ENCODE peak calls at places on chromosomes 12 and 14, in five cellular contexts. One of them, this sample, is unnamed.

GRCh38 chr12:92444763-92445162 is 258.0 kb upstream of the PLEKHG7 start:
- DNase-seq in stimulated activated effector memory CD8-positive, alpha-beta T cell treated with anti-CD3 and anti-CD28 coated beads, Interleukin-12 subunit alpha, Interleukin-12 subunit beta, amount 100 ng/mL, for 72 hours: no peak
- DNase-seq in C1 segment of cervical spinal cord: no peak
- DNase-seq in stimulated activated CD4-positive, alpha-beta T cell treated with anti-CD3 and anti-CD28 coated beads, Interleukin-1b, Interleukin-23, amount 100 ng/mL, for 1 hour: no peak
- DNase-seq in NCI-H1694 treated with DMSO at 0.1 percent for 48 hours: no peak
- DNase-seq in this sample: no peak

GRCh38 chr12:45732250-45732649 is 2.7 kb downstream of the ARID2 start:
- DNase-seq in stimulated activated effector memory CD8-positive, alpha-beta T cell treated with anti-CD3 and anti-CD28 coated beads, Interleukin-12 subunit alpha, Interleukin-12 subunit beta, amount 100 ng/mL, for 72 hours: no peak
- DNase-seq in C1 segment of cervical spinal cord: no peak
- DNase-seq in stimulated activated CD4-positive, alpha-beta T cell treated with anti-CD3 and anti-CD28 coated beads, Interleukin-1b, Interleukin-23, amount 100 ng/mL, for 1 hour: no peak
- DNase-seq in NCI-H1694 treated with DMSO at 0.1 percent for 48 hours: peak
- DNase-seq in this sample: no peak

GRCh38 chr14:63273717-63274673 is 44.7 kb downstream of the GPHB5 start:
- DNase-seq in stimulated activated effector memory CD8-positive, alpha-beta T cell treated with anti-CD3 and anti-CD28 coated beads, Interleukin-12 subunit alpha, Interleukin-12 subunit beta, amount 100 ng/mL, for 72 hours: no peak
- DNase-seq in C1 segment of cervical spinal cord: no peak
- DNase-seq in stimulated activated CD4-positive, alpha-beta T cell treated with anti-CD3 and anti-CD28 coated beads, Interleukin-1b, Interleukin-23, amount 100 ng/mL, for 1 hour: no peak
- DNase-seq in NCI-H1694 treated with DMSO at 0.1 percent for 48 hours: no peak
- DNase-seq in this sample: peak

GRCh38 chr12:27187697-27188096 is 56.4 kb upstream of the STK38L start:
- DNase-seq in stimulated activated effector memory CD8-positive, alpha-beta T cell treated with anti-CD3 and anti-CD28 coated beads, Interleukin-12 subunit alpha, Interleukin-12 subunit beta, amount 100 ng/mL, for 72 hours: no peak
- DNase-seq in C1 segment of cervical spinal cord: no peak
- DNase-seq in stimulated activated CD4-positive, alpha-beta T cell treated with anti-CD3 and anti-CD28 coated beads, Interleukin-1b, Interleukin-23, amount 100 ng/mL, for 1 hour: no peak
- DNase-seq in NCI-H1694 treated with DMSO at 0.1 percent for 48 hours: no peak
- DNase-seq in this sample: no peak

GRCh38 chr14:95260537-95261440 is 58.9 kb downstream of the CLMN start:
- DNase-seq in stimulated activated effector memory CD8-positive, alpha-beta T cell treated with anti-CD3 and anti-CD28 coated beads, Interleukin-12 subunit alpha, Interleukin-12 subunit beta, amount 100 ng/mL, for 72 hours: peak
- DNase-seq in C1 segment of cervical spinal cord: no peak
- DNase-seq in stimulated activated CD4-positive, alpha-beta T cell treated with anti-CD3 and anti-CD28 coated beads, Interleukin-1b, Interleukin-23, amount 100 ng/mL, for 1 hour: no peak
- DNase-seq in NCI-H1694 treated with DMSO at 0.1 percent for 48 hours: no peak
- DNase-seq in this sample: no peak

GRCh38 chr14:82182646-82183045 is 649.0 kb upstream of the SEL1L start:
- DNase-seq in stimulated activated effector memory CD8-positive, alpha-beta T cell treated with anti-CD3 and anti-CD28 coated beads, Interleukin-12 subunit alpha, Interleukin-12 subunit beta, amount 100 ng/mL, for 72 hours: no peak
- DNase-seq in C1 segment of cervical spinal cord: no peak
- DNase-seq in stimulated activated CD4-positive, alpha-beta T cell treated with anti-CD3 and anti-CD28 coated beads, Interleukin-1b, Interleukin-23, amount 100 ng/mL, for 1 hour: no peak
- DNase-seq in NCI-H1694 treated with DMSO at 0.1 percent for 48 hours: no peak
- DNase-seq in this sample: no peak

GRCh38 chr12:575948-576612 is 87.2 kb downstream of the NINJ2 start:
- DNase-seq in stimulated activated effector memory CD8-positive, alpha-beta T cell treated with anti-CD3 and anti-CD28 coated beads, Interleukin-12 subunit alpha, Interleukin-12 subunit beta, amount 100 ng/mL, for 72 hours: peak
- DNase-seq in C1 segment of cervical spinal cord: peak
- DNase-seq in stimulated activated CD4-positive, alpha-beta T cell treated with anti-CD3 and anti-CD28 coated beads, Interleukin-1b, Interleukin-23, amount 100 ng/mL, for 1 hour: peak
- DNase-seq in NCI-H1694 treated with DMSO at 0.1 percent for 48 hours: peak
- DNase-seq in this sample: peak

GRCh38 chr12:53476769-53477209 is 22.5 kb downstream of the MAP3K12 start:
- DNase-seq in stimulated activated effector memory CD8-positive, alpha-beta T cell treated with anti-CD3 and anti-CD28 coated beads, Interleukin-12 subunit alpha, Interleukin-12 subunit beta, amount 100 ng/mL, for 72 hours: no peak
- DNase-seq in C1 segment of cervical spinal cord: no peak
- DNase-seq in stimulated activated CD4-positive, alpha-beta T cell treated with anti-CD3 and anti-CD28 coated beads, Interleukin-1b, Interleukin-23, amount 100 ng/mL, for 1 hour: no peak
- DNase-seq in NCI-H1694 treated with DMSO at 0.1 percent for 48 hours: peak
- DNase-seq in this sample: no peak

GRCh38 chr12:68336754-68337343 is 4.7 kb upstream of the MDM1 start:
- DNase-seq in stimulated activated effector memory CD8-positive, alpha-beta T cell treated with anti-CD3 and anti-CD28 coated beads, Interleukin-12 subunit alpha, Interleukin-12 subunit beta, amount 100 ng/mL, for 72 hours: no peak
- DNase-seq in C1 segment of cervical spinal cord: no peak
- DNase-seq in stimulated activated CD4-positive, alpha-beta T cell treated with anti-CD3 and anti-CD28 coated beads, Interleukin-1b, Interleukin-23, amount 100 ng/mL, for 1 hour: no peak
- DNase-seq in NCI-H1694 treated with DMSO at 0.1 percent for 48 hours: no peak
- DNase-seq in this sample: no peak

GRCh38 chr12:112738531-112738930 is 53.0 kb upstream of the RPH3A start:
- DNase-seq in stimulated activated effector memory CD8-positive, alpha-beta T cell treated with anti-CD3 and anti-CD28 coated beads, Interleukin-12 subunit alpha, Interleukin-12 subunit beta, amount 100 ng/mL, for 72 hours: no peak
- DNase-seq in C1 segment of cervical spinal cord: no peak
- DNase-seq in stimulated activated CD4-positive, alpha-beta T cell treated with anti-CD3 and anti-CD28 coated beads, Interleukin-1b, Interleukin-23, amount 100 ng/mL, for 1 hour: no peak
- DNase-seq in NCI-H1694 treated with DMSO at 0.1 percent for 48 hours: no peak
- DNase-seq in this sample: no peak

GRCh38 chr14:56487761-56488160 is 91.8 kb upstream of the TMEM260 start:
- DNase-seq in stimulated activated effector memory CD8-positive, alpha-beta T cell treated with anti-CD3 and anti-CD28 coated beads, Interleukin-12 subunit alpha, Interleukin-12 subunit beta, amount 100 ng/mL, for 72 hours: no peak
- DNase-seq in C1 segment of cervical spinal cord: no peak
- DNase-seq in stimulated activated CD4-positive, alpha-beta T cell treated with anti-CD3 and anti-CD28 coated beads, Interleukin-1b, Interleukin-23, amount 100 ng/mL, for 1 hour: no peak
- DNase-seq in NCI-H1694 treated with DMSO at 0.1 percent for 48 hours: no peak
- DNase-seq in this sample: no peak

This sample was measured in tibial nerve.